ENCODE peak calls at places on chromosomes 1 and 21, in four cellular contexts. One of them, this sample, is unnamed.

GRCh38 chr1:90706437-90707362 is 10.4 kb downstream of the BARHL2 start:
- DNase-seq in HepG2: peak
- DNase-seq in GM12878: no peak
- DNase-seq in K562: no peak
- DNase-seq in this sample: no peak

GRCh38 chr1:30708361-30708728 is 15.0 kb downstream of the MATN1 start:
- DNase-seq in HepG2: no peak
- DNase-seq in GM12878: no peak
- DNase-seq in K562: no peak
- DNase-seq in this sample: no peak

GRCh38 chr1:47577310-47578025 is 139.6 kb downstream of the FOXD2 start:
- DNase-seq in HepG2: no peak
- DNase-seq in GM12878: no peak
- DNase-seq in K562: no peak
- DNase-seq in this sample: no peak

GRCh38 chr1:15902882-15903281 is 55.4 kb downstream of the SPEN start:
- DNase-seq in HepG2: no peak
- DNase-seq in GM12878: no peak
- DNase-seq in K562: no peak
- DNase-seq in this sample: peak

GRCh38 chr1:156281281-156282142 is 1.1 kb downstream of the SMG5 start:
- DNase-seq in HepG2: peak
- DNase-seq in GM12878: no peak
- DNase-seq in K562: peak
- DNase-seq in this sample: no peak

GRCh38 chr1:114558548-114558947 is 22.9 kb downstream of the BCAS2 start:
- DNase-seq in HepG2: peak
- DNase-seq in GM12878: no peak
- DNase-seq in K562: no peak
- DNase-seq in this sample: peak

GRCh38 chr21:45135122-45135521 is 60.7 kb downstream of the ADARB1 start:
- DNase-seq in HepG2: no peak
- DNase-seq in GM12878: no peak
- DNase-seq in K562: no peak
- DNase-seq in this sample: no peak

GRCh38 chr1:33383974-33384767 is 46.7 kb downstream of the PHC2 start:
- DNase-seq in HepG2: no peak
- DNase-seq in GM12878: no peak
- DNase-seq in K562: no peak
- DNase-seq in this sample: no peak

GRCh38 chr1:5572794-5573193 is 419.4 kb downstream of the NPHP4 start:
- DNase-seq in HepG2: no peak
- DNase-seq in GM12878: no peak
- DNase-seq in K562: no peak
- DNase-seq in this sample: no peak

GRCh38 chr1:87591492-87591891 is 262.8 kb downstream of the LMO4 start:
- DNase-seq in HepG2: no peak
- DNase-seq in GM12878: no peak
- DNase-seq in K562: no peak
- DNase-seq in this sample: no peak

GRCh38 chr21:42695324-42696025 is 42.1 kb downstream of the PDE9A start:
- DNase-seq in HepG2: no peak
- DNase-seq in GM12878: no peak
- DNase-seq in K562: no peak
- DNase-seq in this sample: no peak

GRCh38 chr1:234919061-234919755 is 209.4 kb downstream of the TOMM20 start:
- DNase-seq in HepG2: no peak
- DNase-seq in GM12878: no peak
- DNase-seq in K562: no peak
- DNase-seq in this sample: no peak

GRCh38 chr1:207004931-207005830 is 27.4 kb downstream of the C1orf116 start:
- DNase-seq in HepG2: peak
- DNase-seq in GM12878: peak
- DNase-seq in K562: peak
- DNase-seq in this sample: peak

GRCh38 chr1:9244501-9245229 is 10.1 kb downstream of the H6PD start:
- DNase-seq in HepG2: no peak
- DNase-seq in GM12878: no peak
- DNase-seq in K562: no peak
- DNase-seq in this sample: no peak

GRCh38 chr1:117058810-117059209 is 1.3 kb upstream of the TTF2 start:
- DNase-seq in HepG2: no peak
- DNase-seq in GM12878: no peak
- DNase-seq in K562: no peak
- DNase-seq in this sample: no peak

GRCh38 chr1:221117133-221117532 is 237.9 kb downstream of the HLX start:
- DNase-seq in HepG2: no peak
- DNase-seq in GM12878: no peak
- DNase-seq in K562: no peak
- DNase-seq in this sample: no peak

GRCh38 chr1:56335394-56335793 is 244.0 kb downstream of the PLPP3 start:
- DNase-seq in HepG2: no peak
- DNase-seq in GM12878: no peak
- DNase-seq in K562: no peak
- DNase-seq in this sample: no peak

GRCh38 chr21:29005696-29006095 is 13.0 kb upstream of the LTN1 start:
- DNase-seq in HepG2: no peak
- DNase-seq in GM12878: no peak
- DNase-seq in K562: no peak
- DNase-seq in this sample: no peak
- TF ChIP-seq POLR2AphosphoS2 in HepG2: no peak
- TF ChIP-seq POLR2AphosphoS2 in GM12878: no peak
- TF ChIP-seq POLR2AphosphoS2 in K562: no peak
- TF ChIP-seq POLR2AphosphoS2 in this sample: no peak

GRCh38 chr1:64111787-64112186 is 91.6 kb upstream of the UBE2U start:
- DNase-seq in HepG2: no peak
- DNase-seq in GM12878: no peak
- DNase-seq in K562: no peak
- DNase-seq in this sample: no peak

GRCh38 chr1:64107587-64107986 is 95.8 kb upstream of the UBE2U start:
- DNase-seq in HepG2: no peak
- DNase-seq in GM12878: no peak
- DNase-seq in K562: no peak
- DNase-seq in this sample: no peak

GRCh38 chr1:64110924-64111777 is 92.3 kb upstream of the UBE2U start:
- DNase-seq in HepG2: no peak
- DNase-seq in GM12878: no peak
- DNase-seq in K562: no peak
- DNase-seq in this sample: no peak

GRCh38 chr1:64114012-64114525 is 89.4 kb upstream of the UBE2U start:
- DNase-seq in HepG2: no peak
- DNase-seq in GM12878: no peak
- DNase-seq in K562: no peak
- DNase-seq in this sample: no peak

DNA sequence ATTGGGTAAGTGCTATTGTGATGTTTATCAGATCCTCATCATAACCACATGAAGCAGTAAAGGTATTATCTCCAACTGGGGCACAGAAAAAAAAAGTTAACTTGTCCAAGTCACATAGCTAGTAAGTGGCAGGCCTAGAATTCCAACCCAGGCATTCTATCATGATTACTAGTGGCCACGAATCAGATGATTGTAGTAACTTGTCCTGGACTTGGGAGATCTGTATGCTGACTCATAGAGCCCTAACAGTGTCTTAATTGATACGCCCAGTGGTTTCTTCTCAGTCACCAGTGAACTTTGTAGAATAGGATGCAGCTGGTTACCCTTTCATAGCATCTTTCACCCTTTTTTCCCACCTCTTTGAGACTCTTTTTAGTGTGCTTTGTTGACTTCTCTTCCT is 91.1 kb upstream of the UBE2U start:
- DNase-seq in HepG2: no peak
- DNase-seq in GM12878: no peak
- DNase-seq in K562: no peak
- DNase-seq in this sample: no peak
- TF ChIP-seq POLR2AphosphoS2 in HepG2: no peak
- TF ChIP-seq POLR2AphosphoS2 in GM12878: no peak
- TF ChIP-seq POLR2AphosphoS2 in K562: no peak
- TF ChIP-seq POLR2AphosphoS2 in this sample: no peak

GRCh38 chr1:32201011-32201855 is 838 bp downstream of the CCDC28B start:
- DNase-seq in HepG2: no peak
- DNase-seq in GM12878: peak
- DNase-seq in K562: peak
- DNase-seq in this sample: no peak
- TF ChIP-seq POLR2AphosphoS2 in HepG2: no peak
- TF ChIP-seq POLR2AphosphoS2 in GM12878: no peak
- TF ChIP-seq POLR2AphosphoS2 in K562: peak
- TF ChIP-seq POLR2AphosphoS2 in this sample: no peak

GRCh38 chr1:151312439-151313225 is 14.6 kb downstream of the PI4KB start:
- DNase-seq in HepG2: no peak
- DNase-seq in GM12878: no peak
- DNase-seq in K562: no peak
- DNase-seq in this sample: no peak

GRCh38 chr1:151311589-151312331 is 15.5 kb downstream of the PI4KB start:
- DNase-seq in HepG2: peak
- DNase-seq in GM12878: no peak
- DNase-seq in K562: peak
- DNase-seq in this sample: peak

GRCh38 chr1:151315565-151316235 is 11.5 kb downstream of the PI4KB start:
- DNase-seq in HepG2: no peak
- DNase-seq in GM12878: no peak
- DNase-seq in K562: no peak
- DNase-seq in this sample: no peak

GRCh38 chr1:151313501-151313900 is 13.7 kb downstream of the PI4KB start:
- DNase-seq in HepG2: no peak
- DNase-seq in GM12878: no peak
- DNase-seq in K562: no peak
- DNase-seq in this sample: no peak

GRCh38 chr1:151314137-151314875 is 12.9 kb downstream of the PI4KB start:
- DNase-seq in HepG2: peak
- DNase-seq in GM12878: no peak
- DNase-seq in K562: no peak
- DNase-seq in this sample: no peak
- TF ChIP-seq POLR2AphosphoS2 in HepG2: no peak
- TF ChIP-seq POLR2AphosphoS2 in GM12878: no peak
- TF ChIP-seq POLR2AphosphoS2 in K562: no peak
- TF ChIP-seq POLR2AphosphoS2 in this sample: no peak

GRCh38 chr1:7341145-7341900 is 429.8 kb upstream of the VAMP3 start:
- DNase-seq in HepG2: no peak
- DNase-seq in GM12878: no peak
- DNase-seq in K562: no peak
- DNase-seq in this sample: no peak
- TF ChIP-seq POLR2AphosphoS2 in HepG2: no peak
- TF ChIP-seq POLR2AphosphoS2 in GM12878: no peak
- TF ChIP-seq POLR2AphosphoS2 in K562: no peak
- TF ChIP-seq POLR2AphosphoS2 in this sample: no peak

GRCh38 chr1:115829023-115829674 is 11.8 kb downstream of the NHLH2 start:
- DNase-seq in HepG2: peak
- DNase-seq in GM12878: no peak
- DNase-seq in K562: peak
- DNase-seq in this sample: no peak
- TF ChIP-seq POLR2AphosphoS2 in HepG2: no peak
- TF ChIP-seq POLR2AphosphoS2 in GM12878: no peak
- TF ChIP-seq POLR2AphosphoS2 in K562: no peak
- TF ChIP-seq POLR2AphosphoS2 in this sample: no peak

GRCh38 chr21:33403128-33403785 is at the start of gene IFNGR2:
- DNase-seq in HepG2: no peak
- DNase-seq in GM12878: no peak
- DNase-seq in K562: peak
- DNase-seq in this sample: no peak
- TF ChIP-seq POLR2AphosphoS2 in HepG2: no peak
- TF ChIP-seq POLR2AphosphoS2 in GM12878: peak
- TF ChIP-seq POLR2AphosphoS2 in K562: no peak
- TF ChIP-seq POLR2AphosphoS2 in this sample: no peak

DNA sequence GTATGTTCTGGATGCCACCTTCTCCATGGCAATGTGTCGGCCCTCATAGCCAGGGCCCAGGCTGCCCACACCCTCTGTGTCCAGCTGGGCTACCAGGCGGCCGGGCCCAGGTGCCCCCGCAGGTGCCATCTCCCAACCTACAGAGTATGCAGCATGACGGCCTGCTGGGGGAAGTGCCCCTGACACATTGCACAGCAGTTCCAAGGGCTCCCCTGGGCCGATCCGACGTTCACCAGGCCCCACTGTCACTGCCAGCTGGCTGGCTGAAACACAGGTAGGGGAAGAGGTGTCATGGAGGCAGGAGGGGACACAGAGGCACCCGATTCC is 5.4 kb downstream of the IGSF8 start:
- DNase-seq in HepG2: no peak
- DNase-seq in GM12878: no peak
- DNase-seq in K562: no peak
- DNase-seq in this sample: no peak
- TF ChIP-seq POLR2AphosphoS2 in HepG2: no peak
- TF ChIP-seq POLR2AphosphoS2 in GM12878: no peak
- TF ChIP-seq POLR2AphosphoS2 in K562: no peak
- TF ChIP-seq POLR2AphosphoS2 in this sample: no peak

This sample was measured in A549.